ENCODE peak calls at places on chromosomes 6 and 20, in eight cellular contexts. Y is Peyer's patch; J is psoas muscle; W is NCI-H1417; Q is HepG2; O is RPMI8226; Z is activated CD8-positive, alpha-beta memory T cell treated with anti-CD3 and anti-CD28 coated beads for 1 hour; F is AG08396. B is an unnamed sample.

GRCh38 chr20:16007978-16008377 is 565.3 kb downstream of the KIF16B start:
- DNase-seq in W (no peak), O (peak), Z (no peak), Y (no peak), F (no peak), Q (no peak), J (no peak), B (peak)

GRCh38 chr20:31605031-31605901 is at the start of gene ID1:
- DNase-seq in O (peak), W (peak), Q (peak), J (peak), F (peak), Z (peak), Y (peak), B (peak)

GRCh38 chr6:21970560-21970959 is 326.3 kb downstream of the PRL start:
- DNase-seq in Y (no peak), Q (no peak), F (no peak), J (no peak), Z (no peak), W (no peak), O (no peak), B (no peak)

GRCh38 chr6:103335412-103335811 is 1524.3 kb downstream of the HACE1 start:
- DNase-seq in W (no peak), F (no peak), O (no peak), Z (no peak), J (no peak), Y (no peak), Q (no peak), B (no peak)

GRCh38 chr6:141744194-141744925 is 388.4 kb upstream of the GJE1 start:
- DNase-seq in Z (no peak), O (peak), W (no peak), J (no peak), Q (no peak), Y (no peak), F (no peak), B (no peak)

GRCh38 chr20:41574802-41575389 is 43.3 kb downstream of the CHD6 start:
- DNase-seq in Y (no peak), Z (no peak), Q (peak), O (no peak), J (no peak), W (no peak), F (no peak), B (no peak)

GRCh38 chr6:141199074-141199473 is 933.7 kb upstream of the GJE1 start:
- DNase-seq in J (no peak), F (peak), Y (no peak), O (no peak), W (no peak), Z (no peak), Q (no peak), B (no peak)

GRCh38 chr20:4476903-4477302 is 244.8 kb upstream of the PRND start:
- DNase-seq in Q (no peak), O (no peak), F (no peak), Z (no peak), J (no peak), Y (no peak), W (no peak), B (no peak)

GRCh38 chr6:20403766-20404640 is 2.3 kb downstream of the E2F3 start:
- DNase-seq in W (peak), J (peak), Q (peak), Y (peak), F (no peak), Z (peak), O (peak), B (no peak)

GRCh38 chr6:72084992-72085569 is 198.7 kb downstream of the RIMS1 start:
- DNase-seq in Y (no peak), W (peak), Z (no peak), J (no peak), F (no peak), O (peak), Q (no peak), B (peak)

GRCh38 chr6:32886674-32887383 is 32.8 kb downstream of the PSMB9 start:
- DNase-seq in F (peak), Y (peak), Z (no peak), O (no peak), W (no peak), Q (no peak), J (peak), B (no peak)

GRCh38 chr6:42249279-42249678 is 31.6 kb upstream of the MRPS10 start:
- DNase-seq in W (no peak), Z (no peak), J (no peak), Y (no peak), Q (no peak), O (no peak), F (no peak), B (no peak)

GRCh38 chr6:46407785-46408530 is 83.3 kb downstream of the RCAN2 start:
- DNase-seq in Z (no peak), W (peak), F (no peak), Y (no peak), Q (no peak), J (no peak), O (no peak), B (no peak)

GRCh38 chr20:1368448-1369199 is 24.2 kb downstream of the FKBP1A start:
- DNase-seq in F (peak), J (no peak), W (no peak), O (no peak), Z (no peak), Q (no peak), Y (no peak), B (no peak)

GRCh38 chr6:43774776-43775583 is 5.0 kb downstream of the VEGFA start:
- DNase-seq in Y (peak), F (peak), O (peak), W (peak), J (peak), Z (peak), Q (peak), B (peak)

GRCh38 chr6:6626227-6626626 is 37.7 kb downstream of the LY86 start:
- DNase-seq in Q (no peak), O (no peak), Z (no peak), Y (no peak), J (no peak), W (no peak), F (no peak), B (no peak)

GRCh38 chr6:166633732-166634535 is 6.9 kb upstream of the RPS6KA2 start:
- DNase-seq in Q (peak), F (peak), J (peak), O (peak), Y (no peak), Z (no peak), W (peak), B (no peak)

GRCh38 chr6:29723666-29724588 is 693 bp downstream of the HLA-F start:
- DNase-seq in W (no peak), O (no peak), J (peak), F (peak), Z (peak), Y (peak), Q (no peak), B (no peak)

GRCh38 chr6:32113386-32114352 is 4.5 kb upstream of the TNXB start:
- DNase-seq in O (no peak), Z (no peak), J (peak), Q (peak), Y (peak), W (peak), F (peak), B (no peak)

GRCh38 chr6:35302604-35303218 is 5.1 kb downstream of the DEF6 start:
- DNase-seq in Z (peak), F (no peak), O (peak), W (no peak), J (peak), Q (no peak), Y (peak), B (peak)

GRCh38 chr6:3369985-3370360 is 86.9 kb downstream of the SLC22A23 start:
- DNase-seq in W (no peak), Y (no peak), Q (no peak), Z (no peak), F (no peak), O (no peak), J (no peak), B (no peak)

GRCh38 chr6:99241905-99242534 is 107.5 kb downstream of the FAXC start:
- DNase-seq in W (peak), O (peak), Z (no peak), J (no peak), F (no peak), Y (no peak), Q (peak), B (peak)

GRCh38 chr20:8536219-8536618 is 404.2 kb downstream of the PLCB1 start:
- DNase-seq in Z (no peak), W (no peak), O (no peak), J (no peak), Y (no peak), F (no peak), Q (no peak), B (peak)

GRCh38 chr6:1972961-1973360 is 272.4 kb downstream of the GMDS start:
- DNase-seq in F (no peak), Z (no peak), J (no peak), W (no peak), O (no peak), Q (no peak), Y (no peak), B (no peak)

GRCh38 chr6:11050735-11051134 is 6.6 kb upstream of the ELOVL2 start:
- DNase-seq in O (no peak), W (no peak), Y (no peak), J (no peak), F (no peak), Z (no peak), Q (no peak), B (no peak)

GRCh38 chr6:96124778-96125177 is 109.0 kb downstream of the FUT9 start:
- DNase-seq in O (no peak), W (no peak), Y (no peak), Q (no peak), F (no peak), J (no peak), Z (no peak), B (no peak)

GRCh38 chr20:33263784-33264183 is 19.2 kb upstream of the BPIFB1 start:
- DNase-seq in O (no peak), J (no peak), W (no peak), Y (no peak), Z (no peak), F (no peak), Q (no peak), B (no peak)

GRCh38 chr20:24039196-24039595 is 50.6 kb upstream of the GGTLC1 start:
- DNase-seq in O (no peak), J (no peak), Q (no peak), F (no peak), Z (no peak), W (no peak), Y (no peak), B (no peak)

GRCh38 chr20:57713505-57713903 is 3.7 kb upstream of the PMEPA1 start:
- DNase-seq in Q (no peak), W (no peak), F (no peak), Z (no peak), J (peak), Y (no peak), O (no peak), B (no peak)

GRCh38 chr6:143843689-143844405 is 709 bp downstream of the LTV1 start:
- DNase-seq in Z (no peak), Q (peak), Y (no peak), J (no peak), F (no peak), O (peak), W (no peak), B (peak)

GRCh38 chr6:82750570-82750969 is 315.1 kb downstream of the UBE3D start:
- DNase-seq in W (no peak), Q (no peak), O (no peak), J (no peak), Y (no peak), Z (no peak), F (peak), B (no peak)

GRCh38 chr6:146582857-146583256 is 15.9 kb upstream of the ADGB start:
- DNase-seq in W (no peak), Q (no peak), Z (no peak), Y (peak), O (no peak), F (no peak), J (peak), B (no peak)

GRCh38 chr20:2865630-2866029 is 7.7 kb upstream of the PTPRA start:
- DNase-seq in F (no peak), O (no peak), Q (no peak), W (no peak), Y (no peak), Z (peak), J (no peak), B (peak)

B was measured in Jurkat, Clone E6-1.